ENCODE peak calls at places on chromosomes 6 and 20, in four cellular contexts. G is HepG2, M is GM12878, K is K562. I is an unnamed sample.

GRCh38 chr6:9456241-9456658 is 958.6 kb downstream of the TFAP2A start:
- DNase-seq in G (no peak), M (no peak), K (no peak), I (peak; percentile 9)

GRCh38 chr6:9799582-9799981 is 615.3 kb downstream of the TFAP2A start:
- DNase-seq in G (no peak), M (no peak), K (no peak), I (no peak)

GRCh38 chr6:136921936-136922679 is at the start of gene SLC35D3:
- DNase-seq in G (no peak), M (no peak), K (no peak), I (peak; percentile 73)

GRCh38 chr6:43328528-43328927 is 19.9 kb upstream of the CRIP3 start:
- DNase-seq in G (peak; percentile 62), M (no peak), K (peak; percentile 37), I (no peak)

GRCh38 chr20:54137115-54137514 is 36.7 kb downstream of the CYP24A1 start:
- DNase-seq in G (no peak), M (no peak), K (no peak), I (no peak)

GRCh38 chr20:40880063-40880715 is 148.4 kb upstream of the TOP1 start:
- DNase-seq in G (no peak), M (peak; percentile 20), K (no peak), I (no peak)

GRCh38 chr20:62535282-62535811 is 59.6 kb upstream of the GATA5 start:
- DNase-seq in G (no peak), M (no peak), K (no peak), I (no peak)

GRCh38 chr6:5401845-5402738 is 140.8 kb downstream of the FARS2 start:
- DNase-seq in G (peak; percentile 19), M (no peak), K (no peak), I (no peak)

GRCh38 chr6:111521497-111522275 is 38.7 kb upstream of the REV3L start:
- DNase-seq in G (no peak), M (no peak), K (no peak), I (no peak)

GRCh38 chr6:127520061-127520460 is 926 bp upstream of the MTCL3 start:
- DNase-seq in G (no peak), M (no peak), K (no peak), I (no peak)

GRCh38 chr6:161058746-161059145 is 67.2 kb downstream of the MAP3K4 start:
- DNase-seq in G (no peak), M (no peak), K (no peak), I (no peak)

GRCh38 chr20:48807586-48808381 is 20.0 kb downstream of the PREX1 start:
- DNase-seq in G (no peak), M (no peak), K (no peak), I (no peak)

GRCh38 chr6:156657311-156657710 is 119.9 kb upstream of the ARID1B start:
- DNase-seq in G (no peak), M (no peak), K (no peak), I (no peak)

GRCh38 chr6:150767585-150768164 is 97.8 kb upstream of the MTHFD1L start:
- DNase-seq in G (no peak), M (no peak), K (no peak), I (no peak)

GRCh38 chr6:121816361-121816760 is 380.9 kb downstream of the GJA1 start:
- DNase-seq in G (no peak), M (no peak), K (no peak), I (no peak)

GRCh38 chr20:13231031-13231752 is 10.1 kb downstream of the ISM1 start:
- DNase-seq in G (no peak), M (no peak), K (no peak), I (no peak)

GRCh38 chr20:61560361-61560853 is 308.3 kb downstream of the CDH4 start:
- DNase-seq in G (no peak), M (no peak), K (peak; percentile 57), I (peak; percentile 81)

GRCh38 chr20:57395111-57395959 is 4.1 kb downstream of the RBM38 start:
- DNase-seq in G (no peak), M (no peak), K (no peak), I (no peak)

GRCh38 chr6:125679128-125679527 is 70.3 kb upstream of the HEY2 start:
- DNase-seq in G (no peak), M (no peak), K (no peak), I (no peak)

GRCh38 chr6:157029980-157030690 is 253.0 kb downstream of the ARID1B start:
- DNase-seq in G (no peak), M (no peak), K (no peak), I (no peak)

GRCh38 chr6:155426408-155426945 is 29.2 kb downstream of the NOX3 start:
- DNase-seq in G (no peak), M (no peak), K (no peak), I (no peak)

GRCh38 chr20:37976862-37977261 is 56.4 kb downstream of the TTI1 start:
- DNase-seq in G (no peak), M (no peak), K (no peak), I (no peak)

GRCh38 chr6:1082040-1082935 is 229.6 kb upstream of the FOXQ1 start:
- DNase-seq in G (no peak), M (no peak), K (no peak), I (no peak)

GRCh38 chr20:53023717-53024116 is 51.6 kb downstream of the TSHZ2 start:
- DNase-seq in G (no peak), M (no peak), K (no peak), I (no peak)

GRCh38 chr6:44291841-44292240 is 21.3 kb downstream of the AARS2 start:
- DNase-seq in G (no peak), M (no peak), K (no peak), I (no peak)

GRCh38 chr6:102525336-102525735 is 1131.8 kb downstream of the GRIK2 start:
- DNase-seq in G (no peak), M (no peak), K (no peak), I (no peak)

GRCh38 chr6:68826501-68826900 is 191.4 kb downstream of the ADGRB3 start:
- DNase-seq in G (no peak), M (no peak), K (no peak), I (no peak)

GRCh38 chr6:22333802-22334201 is 37.0 kb upstream of the PRL start:
- DNase-seq in G (no peak), M (no peak), K (no peak), I (no peak)

GRCh38 chr6:33980176-33980805 is 165.6 kb downstream of the GRM4 start:
- DNase-seq in G (no peak), M (no peak), K (no peak), I (peak; percentile 43)

GRCh38 chr20:60057866-60058807 is 99.9 kb downstream of the CDH26 start:
- DNase-seq in G (no peak), M (no peak), K (no peak), I (peak; percentile 61)

GRCh38 chr20:22617160-22617559 is 32.8 kb upstream of the FOXA2 start:
- DNase-seq in G (peak; percentile 58), M (no peak), K (no peak), I (peak; percentile 27)

GRCh38 chr20:50187403-50188051 is 3.1 kb upstream of the CEBPB start:
- DNase-seq in G (peak; percentile 77), M (no peak), K (peak; percentile 73), I (no peak)

GRCh38 chr6:32214126-32214525 is 9.7 kb downstream of the NOTCH4 start:
- DNase-seq in G (no peak), M (no peak), K (no peak), I (no peak)
- H3K9ac ChIP-seq in G (no peak overlapping the region), M (no peak overlapping the region), K (peak overlapping the region; percentile 31), I (no peak overlapping the region)

GRCh38 chr6:114100421-114100820 is 129.5 kb upstream of the HDAC2 start:
- DNase-seq in G (no peak), M (no peak), K (no peak), I (no peak)
- TF ChIP-seq CREB1 in G (no peak), M (no peak), K (no peak), I (no peak)

GRCh38 chr6:16134430-16134829 is 5.5 kb downstream of the MYLIP start:
- DNase-seq in G (no peak), M (no peak), K (no peak), I (no peak)
- H3K9ac ChIP-seq in G (no peak overlapping the region), M (no peak overlapping the region), K (no peak overlapping the region), I (no peak overlapping the region)

GRCh38 chr20:17421493-17421892 is 109.7 kb downstream of the BFSP1 start:
- DNase-seq in G (no peak), M (no peak), K (no peak), I (no peak)
- TF ChIP-seq CREB1 in G (no peak), M (no peak), K (no peak), I (no peak)

DNA sequence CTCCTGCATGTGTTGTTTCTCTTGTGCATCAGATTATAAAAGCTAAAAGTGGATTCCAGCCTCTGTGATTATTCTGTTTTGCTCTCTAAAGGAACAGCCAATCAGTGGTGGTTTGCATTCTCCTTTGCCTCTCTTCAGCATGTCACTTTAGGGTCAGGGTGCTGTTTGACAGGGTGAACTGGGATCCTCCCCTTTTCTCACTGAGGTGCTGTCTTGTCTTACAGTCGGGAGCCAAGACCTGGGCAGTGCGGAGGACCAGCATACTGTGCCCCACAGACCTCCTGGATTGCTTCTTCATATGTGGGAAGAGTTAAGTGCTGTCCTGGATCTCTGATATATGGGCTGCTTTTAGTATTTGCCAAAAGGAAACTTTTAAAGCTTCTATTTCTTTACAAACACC is 15.2 kb upstream of the CST2 start:
- DNase-seq in G (no peak), M (no peak), K (no peak), I (no peak)
- H3K9ac ChIP-seq in G (no peak overlapping the region), M (no peak overlapping the region), K (no peak overlapping the region), I (no peak overlapping the region)

DNA sequence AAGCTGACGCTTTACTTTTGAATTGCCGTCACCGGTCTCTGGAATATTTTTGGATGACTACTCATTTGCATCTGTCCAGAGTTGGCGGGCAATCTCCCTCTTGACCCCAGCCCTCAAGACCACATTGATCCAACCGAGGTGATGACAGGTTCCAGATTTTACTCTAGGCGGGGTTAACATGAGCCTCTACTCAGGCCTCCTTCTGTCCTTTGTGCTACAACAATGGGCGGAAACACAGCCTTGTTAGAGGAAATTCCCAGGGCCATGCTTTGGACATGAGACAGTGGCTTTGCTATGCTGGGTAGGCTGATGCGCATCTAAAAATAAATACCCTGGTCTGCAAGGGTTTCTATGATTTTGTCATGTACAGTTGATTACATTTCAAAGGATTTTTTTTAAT is 27.0 kb upstream of the ADGRF5 start:
- DNase-seq in G (no peak), M (no peak), K (no peak), I (no peak)
- TF ChIP-seq CREB1 in G (no peak), M (no peak), K (no peak), I (no peak)

GRCh38 chr20:39067526-39068216 is 105.5 kb downstream of the DHX35 start:
- DNase-seq in G (no peak), M (no peak), K (no peak), I (no peak)

GRCh38 chr20:39070484-39071231 is 108.5 kb downstream of the DHX35 start:
- DNase-seq in G (peak; percentile 71), M (no peak), K (no peak), I (no peak)

GRCh38 chr20:39072132-39072531 is 110.0 kb downstream of the DHX35 start:
- DNase-seq in G (no peak), M (no peak), K (no peak), I (no peak)

GRCh38 chr20:39072653-39073052 is 110.5 kb downstream of the DHX35 start:
- DNase-seq in G (no peak), M (no peak), K (no peak), I (no peak)

GRCh38 chr20:39069976-39070375 is 107.8 kb downstream of the DHX35 start:
- DNase-seq in G (no peak), M (no peak), K (no peak), I (no peak)
- H3K9ac ChIP-seq in G (peak overlapping the region; percentile 8), M (no peak overlapping the region), K (no peak overlapping the region), I (no peak overlapping the region)

GRCh38 chr20:2108987-2109386 is 7.4 kb downstream of the STK35 start:
- DNase-seq in G (peak; percentile 33), M (no peak), K (no peak), I (no peak)
- TF ChIP-seq CREB1 in G (no peak), M (no peak), K (no peak), I (no peak)